ENCODE peak calls at places on chromosomes 1 and 21, in eight cellular contexts. One of them, this sample, is unnamed.

GRCh38 chr1:170856455-170856854 is 78.9 kb upstream of the MROH9 start:
- DNase-seq in kidney epithelial cell: no peak
- DNase-seq in activated naive CD8-positive, alpha-beta T cell treated with anti-CD3 and anti-CD28 coated beads for 36 hours: no peak
- DNase-seq in substantia nigra: no peak
- DNase-seq in NCI-H2029 treated with DMSO at 0.1 percent for 48 hours: no peak
- DNase-seq in stimulated activated CD4-positive, alpha-beta T cell treated with anti-CD3 and anti-CD28 coated beads, Interleukin-2, amount 100 ng/mL, for 24 hours: no peak
- DNase-seq in OCI-LY7: no peak
- DNase-seq in T-helper 2 cell: no peak
- DNase-seq in this sample: no peak

GRCh38 chr1:195569934-195570333 is 1038.3 kb downstream of the KCNT2 start:
- DNase-seq in kidney epithelial cell: no peak
- DNase-seq in activated naive CD8-positive, alpha-beta T cell treated with anti-CD3 and anti-CD28 coated beads for 36 hours: no peak
- DNase-seq in substantia nigra: no peak
- DNase-seq in NCI-H2029 treated with DMSO at 0.1 percent for 48 hours: no peak
- DNase-seq in stimulated activated CD4-positive, alpha-beta T cell treated with anti-CD3 and anti-CD28 coated beads, Interleukin-2, amount 100 ng/mL, for 24 hours: no peak
- DNase-seq in OCI-LY7: no peak
- DNase-seq in T-helper 2 cell: no peak
- DNase-seq in this sample: no peak

GRCh38 chr1:56817716-56818463 is 1.3 kb downstream of the FYB2 start:
- DNase-seq in kidney epithelial cell: no peak
- DNase-seq in activated naive CD8-positive, alpha-beta T cell treated with anti-CD3 and anti-CD28 coated beads for 36 hours: no peak
- DNase-seq in substantia nigra: no peak
- DNase-seq in NCI-H2029 treated with DMSO at 0.1 percent for 48 hours: no peak
- DNase-seq in stimulated activated CD4-positive, alpha-beta T cell treated with anti-CD3 and anti-CD28 coated beads, Interleukin-2, amount 100 ng/mL, for 24 hours: no peak
- DNase-seq in OCI-LY7: no peak
- DNase-seq in T-helper 2 cell: no peak
- DNase-seq in this sample: no peak

GRCh38 chr1:2289607-2290006 is 61.5 kb downstream of the SKI start:
- DNase-seq in kidney epithelial cell: no peak
- DNase-seq in activated naive CD8-positive, alpha-beta T cell treated with anti-CD3 and anti-CD28 coated beads for 36 hours: no peak
- DNase-seq in substantia nigra: no peak
- DNase-seq in NCI-H2029 treated with DMSO at 0.1 percent for 48 hours: no peak
- DNase-seq in stimulated activated CD4-positive, alpha-beta T cell treated with anti-CD3 and anti-CD28 coated beads, Interleukin-2, amount 100 ng/mL, for 24 hours: no peak
- DNase-seq in OCI-LY7: no peak
- DNase-seq in T-helper 2 cell: no peak
- DNase-seq in this sample: no peak

GRCh38 chr21:45279446-45280177 is 8.1 kb downstream of the POFUT2 start:
- DNase-seq in kidney epithelial cell: no peak
- DNase-seq in activated naive CD8-positive, alpha-beta T cell treated with anti-CD3 and anti-CD28 coated beads for 36 hours: no peak
- DNase-seq in substantia nigra: no peak
- DNase-seq in NCI-H2029 treated with DMSO at 0.1 percent for 48 hours: no peak
- DNase-seq in stimulated activated CD4-positive, alpha-beta T cell treated with anti-CD3 and anti-CD28 coated beads, Interleukin-2, amount 100 ng/mL, for 24 hours: no peak
- DNase-seq in OCI-LY7: no peak
- DNase-seq in T-helper 2 cell: no peak
- DNase-seq in this sample: no peak

GRCh38 chr1:153277852-153278251 is 18.4 kb downstream of the LORICRIN start:
- DNase-seq in kidney epithelial cell: no peak
- DNase-seq in activated naive CD8-positive, alpha-beta T cell treated with anti-CD3 and anti-CD28 coated beads for 36 hours: peak
- DNase-seq in substantia nigra: no peak
- DNase-seq in NCI-H2029 treated with DMSO at 0.1 percent for 48 hours: no peak
- DNase-seq in stimulated activated CD4-positive, alpha-beta T cell treated with anti-CD3 and anti-CD28 coated beads, Interleukin-2, amount 100 ng/mL, for 24 hours: peak
- DNase-seq in OCI-LY7: peak
- DNase-seq in T-helper 2 cell: no peak
- DNase-seq in this sample: peak

GRCh38 chr1:179231923-179232322 is 2.4 kb upstream of the ABL2 start:
- DNase-seq in kidney epithelial cell: no peak
- DNase-seq in activated naive CD8-positive, alpha-beta T cell treated with anti-CD3 and anti-CD28 coated beads for 36 hours: no peak
- DNase-seq in substantia nigra: no peak
- DNase-seq in NCI-H2029 treated with DMSO at 0.1 percent for 48 hours: no peak
- DNase-seq in stimulated activated CD4-positive, alpha-beta T cell treated with anti-CD3 and anti-CD28 coated beads, Interleukin-2, amount 100 ng/mL, for 24 hours: no peak
- DNase-seq in OCI-LY7: no peak
- DNase-seq in T-helper 2 cell: no peak
- DNase-seq in this sample: no peak

GRCh38 chr1:55124470-55124869 is 85.1 kb downstream of the PCSK9 start:
- DNase-seq in kidney epithelial cell: no peak
- DNase-seq in activated naive CD8-positive, alpha-beta T cell treated with anti-CD3 and anti-CD28 coated beads for 36 hours: no peak
- DNase-seq in substantia nigra: no peak
- DNase-seq in NCI-H2029 treated with DMSO at 0.1 percent for 48 hours: no peak
- DNase-seq in stimulated activated CD4-positive, alpha-beta T cell treated with anti-CD3 and anti-CD28 coated beads, Interleukin-2, amount 100 ng/mL, for 24 hours: no peak
- DNase-seq in OCI-LY7: no peak
- DNase-seq in T-helper 2 cell: no peak
- DNase-seq in this sample: no peak

GRCh38 chr1:35574655-35575400 is 1.7 kb downstream of the TFAP2E start:
- DNase-seq in kidney epithelial cell: no peak
- DNase-seq in activated naive CD8-positive, alpha-beta T cell treated with anti-CD3 and anti-CD28 coated beads for 36 hours: no peak
- DNase-seq in substantia nigra: no peak
- DNase-seq in NCI-H2029 treated with DMSO at 0.1 percent for 48 hours: no peak
- DNase-seq in stimulated activated CD4-positive, alpha-beta T cell treated with anti-CD3 and anti-CD28 coated beads, Interleukin-2, amount 100 ng/mL, for 24 hours: no peak
- DNase-seq in OCI-LY7: no peak
- DNase-seq in T-helper 2 cell: no peak
- DNase-seq in this sample: no peak

GRCh38 chr1:59672851-59673574 is 141.7 kb upstream of the HOOK1 start:
- DNase-seq in kidney epithelial cell: peak
- DNase-seq in activated naive CD8-positive, alpha-beta T cell treated with anti-CD3 and anti-CD28 coated beads for 36 hours: no peak
- DNase-seq in substantia nigra: no peak
- DNase-seq in NCI-H2029 treated with DMSO at 0.1 percent for 48 hours: no peak
- DNase-seq in stimulated activated CD4-positive, alpha-beta T cell treated with anti-CD3 and anti-CD28 coated beads, Interleukin-2, amount 100 ng/mL, for 24 hours: no peak
- DNase-seq in OCI-LY7: no peak
- DNase-seq in T-helper 2 cell: no peak
- DNase-seq in this sample: no peak

GRCh38 chr1:9296850-9297249 is 4.2 kb downstream of the SPSB1 start:
- DNase-seq in kidney epithelial cell: no peak
- DNase-seq in activated naive CD8-positive, alpha-beta T cell treated with anti-CD3 and anti-CD28 coated beads for 36 hours: no peak
- DNase-seq in substantia nigra: no peak
- DNase-seq in NCI-H2029 treated with DMSO at 0.1 percent for 48 hours: no peak
- DNase-seq in stimulated activated CD4-positive, alpha-beta T cell treated with anti-CD3 and anti-CD28 coated beads, Interleukin-2, amount 100 ng/mL, for 24 hours: no peak
- DNase-seq in OCI-LY7: no peak
- DNase-seq in T-helper 2 cell: no peak
- DNase-seq in this sample: no peak

GRCh38 chr1:113903496-113904291 is 905 bp downstream of the AP4B1 start:
- DNase-seq in kidney epithelial cell: no peak
- DNase-seq in activated naive CD8-positive, alpha-beta T cell treated with anti-CD3 and anti-CD28 coated beads for 36 hours: no peak
- DNase-seq in substantia nigra: no peak
- DNase-seq in NCI-H2029 treated with DMSO at 0.1 percent for 48 hours: no peak
- DNase-seq in stimulated activated CD4-positive, alpha-beta T cell treated with anti-CD3 and anti-CD28 coated beads, Interleukin-2, amount 100 ng/mL, for 24 hours: peak
- DNase-seq in OCI-LY7: peak
- DNase-seq in T-helper 2 cell: no peak
- DNase-seq in this sample: no peak

GRCh38 chr1:174022976-174023277 is 770 bp upstream of the RC3H1 start:
- DNase-seq in kidney epithelial cell: no peak
- DNase-seq in activated naive CD8-positive, alpha-beta T cell treated with anti-CD3 and anti-CD28 coated beads for 36 hours: no peak
- DNase-seq in substantia nigra: no peak
- DNase-seq in NCI-H2029 treated with DMSO at 0.1 percent for 48 hours: no peak
- DNase-seq in stimulated activated CD4-positive, alpha-beta T cell treated with anti-CD3 and anti-CD28 coated beads, Interleukin-2, amount 100 ng/mL, for 24 hours: no peak
- DNase-seq in OCI-LY7: no peak
- DNase-seq in T-helper 2 cell: no peak
- DNase-seq in this sample: no peak

GRCh38 chr1:41582851-41583657 is 98.6 kb upstream of the EDN2 start:
- DNase-seq in kidney epithelial cell: no peak
- DNase-seq in activated naive CD8-positive, alpha-beta T cell treated with anti-CD3 and anti-CD28 coated beads for 36 hours: no peak
- DNase-seq in substantia nigra: no peak
- DNase-seq in NCI-H2029 treated with DMSO at 0.1 percent for 48 hours: no peak
- DNase-seq in stimulated activated CD4-positive, alpha-beta T cell treated with anti-CD3 and anti-CD28 coated beads, Interleukin-2, amount 100 ng/mL, for 24 hours: no peak
- DNase-seq in OCI-LY7: no peak
- DNase-seq in T-helper 2 cell: no peak
- DNase-seq in this sample: no peak

GRCh38 chr1:17109897-17110554 is 9.2 kb downstream of the PADI2 start:
- DNase-seq in kidney epithelial cell: no peak
- DNase-seq in activated naive CD8-positive, alpha-beta T cell treated with anti-CD3 and anti-CD28 coated beads for 36 hours: no peak
- DNase-seq in substantia nigra: peak
- DNase-seq in NCI-H2029 treated with DMSO at 0.1 percent for 48 hours: peak
- DNase-seq in stimulated activated CD4-positive, alpha-beta T cell treated with anti-CD3 and anti-CD28 coated beads, Interleukin-2, amount 100 ng/mL, for 24 hours: no peak
- DNase-seq in OCI-LY7: no peak
- DNase-seq in T-helper 2 cell: no peak
- DNase-seq in this sample: no peak

GRCh38 chr1:49995734-49996133 is 28.0 kb downstream of the AGBL4 start:
- DNase-seq in kidney epithelial cell: no peak
- DNase-seq in activated naive CD8-positive, alpha-beta T cell treated with anti-CD3 and anti-CD28 coated beads for 36 hours: no peak
- DNase-seq in substantia nigra: no peak
- DNase-seq in NCI-H2029 treated with DMSO at 0.1 percent for 48 hours: peak
- DNase-seq in stimulated activated CD4-positive, alpha-beta T cell treated with anti-CD3 and anti-CD28 coated beads, Interleukin-2, amount 100 ng/mL, for 24 hours: no peak
- DNase-seq in OCI-LY7: no peak
- DNase-seq in T-helper 2 cell: no peak
- DNase-seq in this sample: no peak

GRCh38 chr1:2277741-2278488 is 49.8 kb downstream of the SKI start:
- DNase-seq in kidney epithelial cell: no peak
- DNase-seq in activated naive CD8-positive, alpha-beta T cell treated with anti-CD3 and anti-CD28 coated beads for 36 hours: no peak
- DNase-seq in substantia nigra: no peak
- DNase-seq in NCI-H2029 treated with DMSO at 0.1 percent for 48 hours: no peak
- DNase-seq in stimulated activated CD4-positive, alpha-beta T cell treated with anti-CD3 and anti-CD28 coated beads, Interleukin-2, amount 100 ng/mL, for 24 hours: no peak
- DNase-seq in OCI-LY7: no peak
- DNase-seq in T-helper 2 cell: no peak
- DNase-seq in this sample: no peak

GRCh38 chr1:61851849-61852692 is 109.8 kb downstream of the PATJ start:
- DNase-seq in kidney epithelial cell: peak
- DNase-seq in activated naive CD8-positive, alpha-beta T cell treated with anti-CD3 and anti-CD28 coated beads for 36 hours: no peak
- DNase-seq in substantia nigra: no peak
- DNase-seq in NCI-H2029 treated with DMSO at 0.1 percent for 48 hours: peak
- DNase-seq in stimulated activated CD4-positive, alpha-beta T cell treated with anti-CD3 and anti-CD28 coated beads, Interleukin-2, amount 100 ng/mL, for 24 hours: no peak
- DNase-seq in OCI-LY7: peak
- DNase-seq in T-helper 2 cell: peak
- DNase-seq in this sample: peak

GRCh38 chr1:47738560-47739182 is 258.5 kb downstream of the TRABD2B start:
- DNase-seq in kidney epithelial cell: no peak
- DNase-seq in activated naive CD8-positive, alpha-beta T cell treated with anti-CD3 and anti-CD28 coated beads for 36 hours: no peak
- DNase-seq in substantia nigra: no peak
- DNase-seq in NCI-H2029 treated with DMSO at 0.1 percent for 48 hours: peak
- DNase-seq in stimulated activated CD4-positive, alpha-beta T cell treated with anti-CD3 and anti-CD28 coated beads, Interleukin-2, amount 100 ng/mL, for 24 hours: no peak
- DNase-seq in OCI-LY7: no peak
- DNase-seq in T-helper 2 cell: no peak
- DNase-seq in this sample: no peak

GRCh38 chr21:43855955-43856354 is 9.1 kb upstream of the AGPAT3 start:
- DNase-seq in kidney epithelial cell: no peak
- DNase-seq in activated naive CD8-positive, alpha-beta T cell treated with anti-CD3 and anti-CD28 coated beads for 36 hours: no peak
- DNase-seq in substantia nigra: no peak
- DNase-seq in NCI-H2029 treated with DMSO at 0.1 percent for 48 hours: no peak
- DNase-seq in stimulated activated CD4-positive, alpha-beta T cell treated with anti-CD3 and anti-CD28 coated beads, Interleukin-2, amount 100 ng/mL, for 24 hours: no peak
- DNase-seq in OCI-LY7: no peak
- DNase-seq in T-helper 2 cell: no peak
- DNase-seq in this sample: no peak

GRCh38 chr1:27496604-27497155 is 6.7 kb upstream of the WASF2 start:
- DNase-seq in kidney epithelial cell: no peak
- DNase-seq in activated naive CD8-positive, alpha-beta T cell treated with anti-CD3 and anti-CD28 coated beads for 36 hours: no peak
- DNase-seq in substantia nigra: no peak
- DNase-seq in NCI-H2029 treated with DMSO at 0.1 percent for 48 hours: no peak
- DNase-seq in stimulated activated CD4-positive, alpha-beta T cell treated with anti-CD3 and anti-CD28 coated beads, Interleukin-2, amount 100 ng/mL, for 24 hours: no peak
- DNase-seq in OCI-LY7: no peak
- DNase-seq in T-helper 2 cell: no peak
- DNase-seq in this sample: no peak

GRCh38 chr1:232385221-232385620 is 244.7 kb downstream of the SIPA1L2 start:
- DNase-seq in kidney epithelial cell: peak
- DNase-seq in activated naive CD8-positive, alpha-beta T cell treated with anti-CD3 and anti-CD28 coated beads for 36 hours: no peak
- DNase-seq in substantia nigra: no peak
- DNase-seq in NCI-H2029 treated with DMSO at 0.1 percent for 48 hours: no peak
- DNase-seq in stimulated activated CD4-positive, alpha-beta T cell treated with anti-CD3 and anti-CD28 coated beads, Interleukin-2, amount 100 ng/mL, for 24 hours: no peak
- DNase-seq in OCI-LY7: no peak
- DNase-seq in T-helper 2 cell: no peak
- DNase-seq in this sample: no peak

GRCh38 chr1:24483441-24483840 is 19.2 kb upstream of the RCAN3 start:
- DNase-seq in kidney epithelial cell: no peak
- DNase-seq in activated naive CD8-positive, alpha-beta T cell treated with anti-CD3 and anti-CD28 coated beads for 36 hours: no peak
- DNase-seq in substantia nigra: no peak
- DNase-seq in NCI-H2029 treated with DMSO at 0.1 percent for 48 hours: no peak
- DNase-seq in stimulated activated CD4-positive, alpha-beta T cell treated with anti-CD3 and anti-CD28 coated beads, Interleukin-2, amount 100 ng/mL, for 24 hours: no peak
- DNase-seq in OCI-LY7: no peak
- DNase-seq in T-helper 2 cell: no peak
- DNase-seq in this sample: no peak

GRCh38 chr21:31557421-31557955 is 102.0 kb upstream of the SOD1 start:
- DNase-seq in kidney epithelial cell: no peak
- DNase-seq in activated naive CD8-positive, alpha-beta T cell treated with anti-CD3 and anti-CD28 coated beads for 36 hours: peak
- DNase-seq in substantia nigra: no peak
- DNase-seq in NCI-H2029 treated with DMSO at 0.1 percent for 48 hours: no peak
- DNase-seq in stimulated activated CD4-positive, alpha-beta T cell treated with anti-CD3 and anti-CD28 coated beads, Interleukin-2, amount 100 ng/mL, for 24 hours: peak
- DNase-seq in OCI-LY7: no peak
- DNase-seq in T-helper 2 cell: no peak
- DNase-seq in this sample: peak

GRCh38 chr1:30472009-30472408 is 251.4 kb downstream of the MATN1 start:
- DNase-seq in kidney epithelial cell: no peak
- DNase-seq in activated naive CD8-positive, alpha-beta T cell treated with anti-CD3 and anti-CD28 coated beads for 36 hours: no peak
- DNase-seq in substantia nigra: no peak
- DNase-seq in NCI-H2029 treated with DMSO at 0.1 percent for 48 hours: no peak
- DNase-seq in stimulated activated CD4-positive, alpha-beta T cell treated with anti-CD3 and anti-CD28 coated beads, Interleukin-2, amount 100 ng/mL, for 24 hours: no peak
- DNase-seq in OCI-LY7: no peak
- DNase-seq in T-helper 2 cell: no peak
- DNase-seq in this sample: no peak

GRCh38 chr1:67777532-67777931 is 55.7 kb downstream of the GNG12 start:
- DNase-seq in kidney epithelial cell: no peak
- DNase-seq in activated naive CD8-positive, alpha-beta T cell treated with anti-CD3 and anti-CD28 coated beads for 36 hours: no peak
- DNase-seq in substantia nigra: no peak
- DNase-seq in NCI-H2029 treated with DMSO at 0.1 percent for 48 hours: no peak
- DNase-seq in stimulated activated CD4-positive, alpha-beta T cell treated with anti-CD3 and anti-CD28 coated beads, Interleukin-2, amount 100 ng/mL, for 24 hours: no peak
- DNase-seq in OCI-LY7: no peak
- DNase-seq in T-helper 2 cell: no peak
- DNase-seq in this sample: no peak

This sample was measured in MM.1S.